ENCODE peak calls at places on chromosomes 13 and 19, in eight cellular contexts. T, E, P, R, U, K, Z and M are unnamed samples.

GRCh38 chr13:37148501-37148900 is 43.0 kb upstream of the CSNK1A1L start:
- DNase-seq in T (no peak), E (no peak), P (no peak), R (no peak), U (no peak), K (no peak), Z (no peak), M (no peak)

GRCh38 chr13:103403148-103403740 is 337.0 kb upstream of the SLC10A2 start:
- DNase-seq in T (no peak), E (no peak), P (no peak), R (no peak), U (no peak), K (no peak), Z (no peak), M (no peak)

GRCh38 chr13:56314755-56315154 is 826.0 kb upstream of the PRR20A start:
- DNase-seq in T (no peak), E (no peak), P (no peak), R (no peak), U (no peak), K (no peak), Z (no peak), M (no peak)

GRCh38 chr19:3683866-3684816 is 16.1 kb downstream of the PIP5K1C start:
- DNase-seq in T (no peak), E (no peak), P (no peak), R (no peak), U (no peak), K (no peak), Z (no peak), M (no peak)

GRCh38 chr19:45742969-45743368 is 9.7 kb downstream of the MEIOSIN start:
- DNase-seq in T (no peak), E (no peak), P (no peak), R (no peak), U (no peak), K (no peak), Z (no peak), M (no peak)

GRCh38 chr13:106139942-106140341 is 395.5 kb downstream of the EFNB2 start:
- DNase-seq in T (no peak), E (no peak), P (no peak), R (no peak), U (no peak), K (no peak), Z (no peak), M (no peak)

GRCh38 chr19:16676101-16676798 is 15.3 kb downstream of the TMEM38A start:
- DNase-seq in T (no peak), E (no peak), P (no peak), R (no peak), U (no peak), K (no peak), Z (no peak), M (no peak)

GRCh38 chr19:49347835-49348234 is 12.6 kb downstream of the CD37 start:
- DNase-seq in T (no peak), E (peak; percentile 65), P (peak; percentile 66), R (no peak), U (no peak), K (no peak), Z (no peak), M (no peak)

GRCh38 chr19:31520633-31521032 is 171.4 kb upstream of the TSHZ3 start:
- DNase-seq in T (no peak), E (no peak), P (no peak), R (no peak), U (no peak), K (no peak), Z (no peak), M (no peak)

GRCh38 chr13:104372128-104372527 is 1305.9 kb upstream of the SLC10A2 start:
- DNase-seq in T (no peak), E (no peak), P (no peak), R (no peak), U (no peak), K (no peak), Z (no peak), M (no peak)

GRCh38 chr13:99396446-99396845 is 89.2 kb upstream of the GPR183 start:
- DNase-seq in T (no peak), E (no peak), P (no peak), R (no peak), U (no peak), K (no peak), Z (no peak), M (no peak)

GRCh38 chr13:98647121-98647520 is 70.2 kb upstream of the STK24 start:
- DNase-seq in T (no peak), E (no peak), P (no peak), R (no peak), U (no peak), K (no peak), Z (no peak), M (no peak)

GRCh38 chr19:36128392-36128736 is 11.5 kb upstream of the CAPNS1 start:
- DNase-seq in T (no peak), E (no peak), P (no peak), R (no peak), U (no peak), K (no peak), Z (no peak), M (no peak)

GRCh38 chr19:54147676-54148075 is 10.1 kb downstream of the CNOT3 start:
- DNase-seq in T (no peak), E (no peak), P (no peak), R (no peak), U (no peak), K (no peak), Z (no peak), M (no peak)

GRCh38 chr19:36489920-36490415 is 607 bp upstream of the ZNF566 start:
- DNase-seq in T (peak; percentile 79), E (peak; percentile 92), P (peak; percentile 91), R (peak; percentile 79), U (no peak), K (peak; percentile 70), Z (peak; percentile 31), M (peak; percentile 79)

GRCh38 chr13:78777973-78778372 is 119.0 kb upstream of the OBI1 start:
- DNase-seq in T (no peak), E (no peak), P (no peak), R (no peak), U (no peak), K (no peak), Z (no peak), M (no peak)

GRCh38 chr13:100269837-100270236 is 180.9 kb downstream of the PCCA start:
- DNase-seq in T (peak; percentile 83), E (peak; percentile 57), P (no peak), R (no peak), U (no peak), K (no peak), Z (no peak), M (peak; percentile 72)

GRCh38 chr19:31110331-31110730 is 238.9 kb downstream of the TSHZ3 start:
- DNase-seq in T (no peak), E (peak; percentile 71), P (no peak), R (no peak), U (no peak), K (no peak), Z (no peak), M (no peak)

GRCh38 chr19:18700501-18701249 is 17.2 kb downstream of the CRTC1 start:
- DNase-seq in T (no peak), E (peak; percentile 47), P (peak; percentile 21), R (peak; percentile 83), U (no peak), K (peak; percentile 27), Z (peak; percentile 43), M (peak; percentile 83)

GRCh38 chr19:58361900-58362271 is 665 bp downstream of the ZNF497 start:
- DNase-seq in T (peak; percentile 19), E (peak; percentile 54), P (peak; percentile 40), R (no peak), U (no peak), K (no peak), Z (no peak), M (peak; percentile 31)

GRCh38 chr13:106570354-106570822 is 2.5 kb upstream of the ARGLU1 start:
- DNase-seq in T (peak; percentile 60), E (no peak), P (no peak), R (peak; percentile 52), U (no peak), K (peak; percentile 28), Z (peak; percentile 3), M (peak; percentile 79)

GRCh38 chr13:44125943-44126469 is 246.3 kb downstream of the LACC1 start:
- DNase-seq in T (no peak), E (no peak), P (no peak), R (no peak), U (no peak), K (no peak), Z (no peak), M (no peak)

GRCh38 chr13:106083620-106084350 is 451.7 kb downstream of the EFNB2 start:
- DNase-seq in T (peak; percentile 24), E (peak; percentile 70), P (peak; percentile 27), R (no peak), U (no peak), K (no peak), Z (no peak), M (no peak)

GRCh38 chr19:37977992-37978391 is 71.0 kb downstream of the SIPA1L3 start:
- DNase-seq in T (peak; percentile 11), E (peak; percentile 36), P (peak; percentile 72), R (peak; percentile 62), U (no peak), K (peak; percentile 23), Z (no peak), M (no peak)

GRCh38 chr13:61927648-61928047 is 512.0 kb upstream of the PCDH20 start:
- DNase-seq in T (no peak), E (no peak), P (no peak), R (no peak), U (no peak), K (no peak), Z (no peak), M (no peak)

GRCh38 chr13:111513766-111514611 is 193.5 kb downstream of the TEX29 start:
- DNase-seq in T (no peak), E (no peak), P (no peak), R (no peak), U (no peak), K (no peak), Z (no peak), M (peak; percentile 62)

GRCh38 chr19:18440421-18440877 is 2.5 kb upstream of the ISYNA1 start:
- DNase-seq in T (no peak), E (no peak), P (no peak), R (no peak), U (no peak), K (no peak), Z (no peak), M (peak; percentile 22)

GRCh38 chr13:64075543-64076271 is 2660.1 kb upstream of the PCDH20 start:
- DNase-seq in T (no peak), E (no peak), P (no peak), R (no peak), U (no peak), K (no peak), Z (no peak), M (peak; percentile 46)

GRCh38 chr13:112431734-112432133 is 55.6 kb downstream of the SPACA7 start:
- DNase-seq in T (no peak), E (no peak), P (no peak), R (no peak), U (no peak), K (no peak), Z (no peak), M (no peak)

GRCh38 chr13:95552539-95553270 is at the start of gene CLDN10:
- DNase-seq in T (no peak), E (no peak), P (no peak), R (no peak), U (no peak), K (peak; percentile 71), Z (peak; percentile 9), M (peak; percentile 75)